ENCODE peak calls at places on chromosomes 6 and 20, in five cellular contexts. One of them, this sample, is unnamed.

GRCh38 chr6:40536442-40536841 is 50.7 kb downstream of the LRFN2 start:
- DNase-seq in RWPE1: no peak
- DNase-seq in tibial nerve: no peak
- DNase-seq in fibroblast of mammary gland: no peak
- DNase-seq in heart left ventricle: no peak
- DNase-seq in this sample: no peak

GRCh38 chr6:56938634-56939294 is 16.1 kb upstream of the BEND6 start:
- DNase-seq in tibial nerve: no peak
- DNase-seq in RWPE1: peak
- DNase-seq in fibroblast of mammary gland: peak
- DNase-seq in heart left ventricle: no peak
- DNase-seq in this sample: peak

GRCh38 chr6:20202070-20202658 is 10.1 kb downstream of the MBOAT1 start:
- DNase-seq in RWPE1: peak
- DNase-seq in tibial nerve: no peak
- DNase-seq in fibroblast of mammary gland: peak
- DNase-seq in heart left ventricle: no peak
- DNase-seq in this sample: peak

GRCh38 chr6:133436652-133437051 is 195.5 kb downstream of the EYA4 start:
- DNase-seq in tibial nerve: no peak
- DNase-seq in heart left ventricle: no peak
- DNase-seq in RWPE1: no peak
- DNase-seq in fibroblast of mammary gland: no peak
- DNase-seq in this sample: peak

GRCh38 chr20:43988867-43989266 is 74.2 kb downstream of the TOX2 start:
- DNase-seq in heart left ventricle: no peak
- DNase-seq in tibial nerve: no peak
- DNase-seq in fibroblast of mammary gland: peak
- DNase-seq in RWPE1: no peak
- DNase-seq in this sample: no peak

GRCh38 chr6:20411953-20412352 is 10.3 kb downstream of the E2F3 start:
- DNase-seq in fibroblast of mammary gland: no peak
- DNase-seq in tibial nerve: no peak
- DNase-seq in heart left ventricle: no peak
- DNase-seq in RWPE1: no peak
- DNase-seq in this sample: no peak

GRCh38 chr6:69942485-69942884 is 76.1 kb downstream of the COL19A1 start:
- DNase-seq in heart left ventricle: no peak
- DNase-seq in RWPE1: no peak
- DNase-seq in fibroblast of mammary gland: no peak
- DNase-seq in tibial nerve: no peak
- DNase-seq in this sample: peak

GRCh38 chr20:35199696-35200095 is 26.8 kb upstream of the MMP24 start:
- DNase-seq in heart left ventricle: no peak
- DNase-seq in fibroblast of mammary gland: peak
- DNase-seq in tibial nerve: no peak
- DNase-seq in RWPE1: no peak
- DNase-seq in this sample: peak

GRCh38 chr6:132314432-132314831 is 86.8 kb downstream of the MOXD1 start:
- DNase-seq in heart left ventricle: no peak
- DNase-seq in tibial nerve: no peak
- DNase-seq in RWPE1: no peak
- DNase-seq in fibroblast of mammary gland: no peak
- DNase-seq in this sample: no peak

GRCh38 chr6:12288211-12288618 is 1.9 kb upstream of the EDN1 start:
- DNase-seq in RWPE1: no peak
- DNase-seq in fibroblast of mammary gland: no peak
- DNase-seq in heart left ventricle: no peak
- DNase-seq in tibial nerve: no peak
- DNase-seq in this sample: no peak

GRCh38 chr6:12290490-12290820 is 294 bp downstream of the EDN1 start:
- DNase-seq in tibial nerve: no peak
- DNase-seq in RWPE1: no peak
- DNase-seq in heart left ventricle: no peak
- DNase-seq in fibroblast of mammary gland: no peak
- DNase-seq in this sample: no peak

GRCh38 chr6:12291083-12291784 is 1.1 kb downstream of the EDN1 start:
- DNase-seq in fibroblast of mammary gland: no peak
- DNase-seq in tibial nerve: no peak
- DNase-seq in heart left ventricle: no peak
- DNase-seq in RWPE1: no peak
- DNase-seq in this sample: no peak

GRCh38 chr6:12289655-12290489 is at the start of gene EDN1:
- DNase-seq in fibroblast of mammary gland: peak
- DNase-seq in tibial nerve: peak
- DNase-seq in heart left ventricle: peak
- DNase-seq in RWPE1: peak
- DNase-seq in this sample: peak

DNA sequence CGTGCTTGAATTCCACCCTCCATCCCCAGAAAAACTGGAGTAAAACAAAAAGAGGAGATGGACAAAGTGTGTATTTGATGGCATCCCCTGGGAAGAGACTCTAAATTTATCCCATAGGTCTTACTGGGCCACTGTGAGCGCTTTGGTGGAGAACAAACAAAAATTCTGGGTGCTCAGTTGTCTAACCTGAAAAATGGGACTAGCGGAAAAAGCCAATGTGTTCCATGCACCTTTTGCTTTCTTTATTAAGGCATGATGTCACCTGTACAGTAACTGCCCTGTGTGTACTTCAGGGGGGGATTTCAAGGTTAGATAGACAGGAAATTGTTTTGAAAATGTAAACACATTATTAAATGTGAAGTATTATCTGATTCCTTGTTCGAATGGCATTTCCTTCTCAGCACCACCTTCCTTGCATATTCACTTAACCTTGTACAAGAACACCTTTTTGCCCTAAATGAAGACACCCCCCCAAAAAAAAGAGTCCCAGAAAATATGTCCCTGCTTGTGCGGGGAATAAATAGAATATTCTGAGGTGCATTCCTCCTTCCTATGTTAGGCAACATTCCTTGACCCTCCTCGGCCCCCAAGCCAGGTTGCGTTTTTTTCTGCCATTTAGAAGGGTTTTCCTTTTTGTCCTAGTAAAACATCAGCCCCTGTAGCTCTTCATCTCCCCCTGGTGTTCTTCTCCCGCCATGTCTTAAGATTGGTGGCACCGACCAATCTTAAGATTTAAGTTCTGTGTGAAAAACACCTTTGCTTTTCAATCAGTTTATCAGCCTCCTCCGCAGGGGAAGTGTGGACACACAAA is 1.1 kb upstream of the EDN1 start:
- DNase-seq in RWPE1: peak
- DNase-seq in heart left ventricle: no peak
- DNase-seq in fibroblast of mammary gland: peak
- DNase-seq in tibial nerve: peak
- DNase-seq in this sample: peak
- TF ChIP-seq CTCF in RWPE1: peak
- TF ChIP-seq CTCF in heart left ventricle: peak
- TF ChIP-seq CTCF in fibroblast of mammary gland: peak
- TF ChIP-seq CTCF in tibial nerve: peak
- TF ChIP-seq CTCF in this sample: peak

GRCh38 chr6:68192988-68193387 is 442.1 kb upstream of the ADGRB3 start:
- DNase-seq in heart left ventricle: no peak
- DNase-seq in RWPE1: no peak
- DNase-seq in tibial nerve: no peak
- DNase-seq in fibroblast of mammary gland: no peak
- DNase-seq in this sample: no peak

GRCh38 chr6:68194846-68195478 is 440.1 kb upstream of the ADGRB3 start:
- DNase-seq in fibroblast of mammary gland: no peak
- DNase-seq in heart left ventricle: no peak
- DNase-seq in RWPE1: no peak
- DNase-seq in tibial nerve: no peak
- DNase-seq in this sample: no peak

GRCh38 chr6:68197356-68197755 is 437.7 kb upstream of the ADGRB3 start:
- DNase-seq in heart left ventricle: no peak
- DNase-seq in RWPE1: no peak
- DNase-seq in fibroblast of mammary gland: no peak
- DNase-seq in tibial nerve: no peak
- DNase-seq in this sample: peak

GRCh38 chr6:68200929-68201328 is 434.2 kb upstream of the ADGRB3 start:
- DNase-seq in heart left ventricle: no peak
- DNase-seq in fibroblast of mammary gland: no peak
- DNase-seq in RWPE1: no peak
- DNase-seq in tibial nerve: no peak
- DNase-seq in this sample: no peak

GRCh38 chr6:68196645-68197044 is 438.4 kb upstream of the ADGRB3 start:
- DNase-seq in RWPE1: peak
- DNase-seq in fibroblast of mammary gland: peak
- DNase-seq in tibial nerve: no peak
- DNase-seq in heart left ventricle: no peak
- DNase-seq in this sample: peak
- TF ChIP-seq CTCF in RWPE1: peak
- TF ChIP-seq CTCF in fibroblast of mammary gland: peak
- TF ChIP-seq CTCF in tibial nerve: no peak
- TF ChIP-seq CTCF in heart left ventricle: no peak
- TF ChIP-seq CTCF in this sample: peak

GRCh38 chr20:12927489-12927888 is 81.3 kb upstream of the SPTLC3 start:
- DNase-seq in heart left ventricle: no peak
- DNase-seq in tibial nerve: no peak
- DNase-seq in RWPE1: no peak
- DNase-seq in fibroblast of mammary gland: peak
- DNase-seq in this sample: no peak

GRCh38 chr20:12925863-12926547 is 82.8 kb upstream of the SPTLC3 start:
- DNase-seq in RWPE1: no peak
- DNase-seq in tibial nerve: no peak
- DNase-seq in heart left ventricle: no peak
- DNase-seq in fibroblast of mammary gland: no peak
- DNase-seq in this sample: no peak

GRCh38 chr20:12928358-12928754 is 80.4 kb upstream of the SPTLC3 start:
- DNase-seq in tibial nerve: no peak
- DNase-seq in fibroblast of mammary gland: no peak
- DNase-seq in RWPE1: no peak
- DNase-seq in heart left ventricle: no peak
- DNase-seq in this sample: no peak

GRCh38 chr20:12924126-12924525 is 84.6 kb upstream of the SPTLC3 start:
- DNase-seq in heart left ventricle: no peak
- DNase-seq in RWPE1: no peak
- DNase-seq in fibroblast of mammary gland: no peak
- DNase-seq in tibial nerve: no peak
- DNase-seq in this sample: no peak

DNA sequence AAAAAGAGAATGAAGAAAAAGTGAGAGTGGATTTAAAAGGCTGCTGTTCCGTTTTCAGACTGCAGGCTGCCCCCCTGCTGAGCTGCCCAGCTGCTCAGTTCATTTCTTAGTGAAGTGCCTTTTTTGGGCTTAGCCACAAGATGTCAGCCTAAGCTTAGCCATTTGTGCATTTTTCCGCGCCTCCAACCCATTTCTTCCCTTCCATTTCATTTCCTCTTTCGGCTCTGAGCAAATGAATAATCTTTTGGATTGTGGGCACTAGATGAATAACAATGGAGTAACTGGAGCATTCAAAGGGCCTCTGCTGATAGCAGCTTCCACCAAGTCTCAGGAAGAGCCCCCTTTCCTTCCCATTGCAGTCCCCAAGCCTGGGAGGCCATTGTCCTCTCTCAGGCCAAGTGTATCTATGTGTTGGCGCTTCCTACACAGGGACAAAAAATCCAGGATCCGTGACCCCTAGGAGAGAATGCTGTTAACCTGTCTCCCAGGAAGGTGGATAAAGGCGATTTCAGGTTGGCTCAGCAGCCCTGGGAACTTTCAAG is 83.5 kb upstream of the SPTLC3 start:
- DNase-seq in RWPE1: peak
- DNase-seq in heart left ventricle: no peak
- DNase-seq in fibroblast of mammary gland: peak
- DNase-seq in tibial nerve: peak
- DNase-seq in this sample: peak
- TF ChIP-seq CTCF in RWPE1: peak
- TF ChIP-seq CTCF in heart left ventricle: peak
- TF ChIP-seq CTCF in fibroblast of mammary gland: peak
- TF ChIP-seq CTCF in tibial nerve: peak
- TF ChIP-seq CTCF in this sample: peak

DNA sequence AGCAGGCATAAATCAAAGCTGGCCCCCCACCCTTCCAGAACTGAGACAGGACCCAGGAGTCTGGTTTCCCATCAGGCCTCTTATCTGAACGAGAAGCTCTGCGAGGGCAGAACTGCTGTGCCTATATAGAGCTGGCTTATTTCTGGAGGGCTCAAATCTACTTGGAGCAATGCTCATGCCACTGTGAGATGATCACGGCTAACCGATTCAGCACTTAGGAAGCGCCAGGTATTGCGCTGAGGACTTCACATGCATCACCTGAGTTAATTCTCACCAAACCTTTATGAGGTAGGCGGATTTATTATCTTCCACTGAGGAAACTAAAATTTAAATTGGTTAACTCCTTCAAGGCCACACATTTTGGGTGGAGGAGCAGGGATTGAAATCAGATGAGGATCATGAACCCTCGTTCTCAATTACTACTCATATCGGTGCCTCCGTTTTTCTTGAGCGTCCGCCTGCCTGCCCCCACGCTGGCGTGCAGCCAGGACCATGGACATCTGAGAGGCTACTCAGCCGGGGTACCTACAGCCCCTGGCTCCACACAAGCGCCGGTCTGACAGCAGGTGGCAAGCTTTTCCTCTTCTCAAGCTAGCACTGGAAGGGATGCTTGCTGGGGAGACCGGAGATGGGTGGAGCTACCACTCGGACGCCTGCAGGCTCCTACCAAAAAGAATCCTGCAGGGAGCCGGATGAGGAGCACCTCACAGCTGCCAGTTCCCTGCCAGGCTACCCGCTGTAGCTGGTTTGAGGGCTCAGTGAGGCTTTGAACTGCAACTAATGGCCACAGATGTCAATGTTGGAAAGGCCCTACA is 1.0 kb upstream of the PCIF1 start:
- DNase-seq in tibial nerve: peak
- DNase-seq in fibroblast of mammary gland: peak
- DNase-seq in heart left ventricle: peak
- DNase-seq in RWPE1: peak
- DNase-seq in this sample: peak
- TF ChIP-seq CTCF in tibial nerve: peak
- TF ChIP-seq CTCF in fibroblast of mammary gland: peak
- TF ChIP-seq CTCF in heart left ventricle: peak
- TF ChIP-seq CTCF in RWPE1: peak
- TF ChIP-seq CTCF in this sample: no peak

GRCh38 chr6:102619585-102619984 is 1226.1 kb downstream of the GRIK2 start:
- DNase-seq in heart left ventricle: no peak
- DNase-seq in tibial nerve: no peak
- DNase-seq in RWPE1: peak
- DNase-seq in fibroblast of mammary gland: peak
- DNase-seq in this sample: peak
- TF ChIP-seq CTCF in heart left ventricle: no peak
- TF ChIP-seq CTCF in tibial nerve: no peak
- TF ChIP-seq CTCF in RWPE1: peak
- TF ChIP-seq CTCF in fibroblast of mammary gland: peak
- TF ChIP-seq CTCF in this sample: no peak

This sample was measured in cardiac fibroblast.